ENCODE peak calls at places on chromosomes 13 and 19, in five cellular contexts. Q is pancreas, M is cardiac muscle cell, E is colonic mucosa, K is mucosa of descending colon. A is an unnamed sample.

GRCh38 chr13:112908342-112908741 is 60.7 kb upstream of the MCF2L start:
- DNase-seq in K (no peak), E (no peak), Q (no peak), M (no peak), A (no peak)

GRCh38 chr19:29277107-29277506 is 64.2 kb upstream of the UQCRFS1 start:
- DNase-seq in E (no peak), K (no peak), Q (no peak), M (peak), A (no peak)

GRCh38 chr19:10353793-10354391 is 14.5 kb upstream of the ICAM3 start:
- DNase-seq in Q (no peak), K (no peak), M (peak), E (no peak), A (peak)

GRCh38 chr13:24381539-24382265 is 72.3 kb downstream of the C1QTNF9 start:
- DNase-seq in E (no peak), M (peak), K (no peak), Q (no peak), A (no peak)

GRCh38 chr13:75219479-75220237 is 262.3 kb downstream of the TBC1D4 start:
- DNase-seq in E (peak), K (peak), Q (peak), M (peak), A (peak)

GRCh38 chr19:54478677-54479266 is 5.7 kb upstream of the CDC42EP5 start:
- DNase-seq in K (no peak), Q (no peak), M (peak), E (no peak), A (no peak)

GRCh38 chr13:36436811-36437210 is 4.5 kb downstream of the CCNA1 start:
- DNase-seq in Q (no peak), M (no peak), E (no peak), K (no peak), A (no peak)

GRCh38 chr13:27556109-27556508 is 64.2 kb downstream of the LNX2 start:
- DNase-seq in M (peak), E (no peak), Q (no peak), K (no peak), A (no peak)

GRCh38 chr13:114134111-114134943 is 1.9 kb upstream of the RASA3 start:
- DNase-seq in K (peak), M (no peak), Q (no peak), E (no peak), A (peak)

GRCh38 chr13:112342841-112343361 is 33.3 kb upstream of the SPACA7 start:
- DNase-seq in M (no peak), E (no peak), K (no peak), Q (no peak), A (no peak)

GRCh38 chr13:99408703-99409000 is 92.6 kb upstream of the TM9SF2 start:
- DNase-seq in Q (no peak), E (no peak), K (no peak), M (no peak), A (no peak)

GRCh38 chr19:45164577-45165335 is 4.0 kb upstream of the NKPD1 start:
- DNase-seq in M (peak), K (peak), E (peak), Q (peak), A (peak)

GRCh38 chr13:98055623-98056022 is 87.3 kb upstream of the FARP1 start:
- DNase-seq in E (no peak), K (no peak), Q (no peak), M (no peak), A (no peak)

GRCh38 chr13:110486061-110486780 is 75.3 kb downstream of the RAB20 start:
- DNase-seq in K (no peak), Q (no peak), E (no peak), M (no peak), A (no peak)

GRCh38 chr19:54266133-54266532 is 9.1 kb upstream of the LILRB5 start:
- DNase-seq in Q (peak), M (peak), K (no peak), E (peak), A (peak)

GRCh38 chr13:113946409-113947181 is 27.3 kb downstream of the C13orf46 start:
- DNase-seq in Q (peak), M (no peak), K (no peak), E (no peak), A (no peak)

GRCh38 chr13:69912576-69913074 is 195.0 kb upstream of the ATXN8OS start:
- DNase-seq in M (no peak), E (no peak), Q (no peak), K (no peak), A (peak)

GRCh38 chr13:38045278-38046048 is 175.9 kb upstream of the TRPC4 start:
- DNase-seq in Q (no peak), E (no peak), M (peak), K (no peak), A (peak)
- TF ChIP-seq CTCF in Q (no peak), E (no peak), M (peak), K (no peak), A (peak)

DNA sequence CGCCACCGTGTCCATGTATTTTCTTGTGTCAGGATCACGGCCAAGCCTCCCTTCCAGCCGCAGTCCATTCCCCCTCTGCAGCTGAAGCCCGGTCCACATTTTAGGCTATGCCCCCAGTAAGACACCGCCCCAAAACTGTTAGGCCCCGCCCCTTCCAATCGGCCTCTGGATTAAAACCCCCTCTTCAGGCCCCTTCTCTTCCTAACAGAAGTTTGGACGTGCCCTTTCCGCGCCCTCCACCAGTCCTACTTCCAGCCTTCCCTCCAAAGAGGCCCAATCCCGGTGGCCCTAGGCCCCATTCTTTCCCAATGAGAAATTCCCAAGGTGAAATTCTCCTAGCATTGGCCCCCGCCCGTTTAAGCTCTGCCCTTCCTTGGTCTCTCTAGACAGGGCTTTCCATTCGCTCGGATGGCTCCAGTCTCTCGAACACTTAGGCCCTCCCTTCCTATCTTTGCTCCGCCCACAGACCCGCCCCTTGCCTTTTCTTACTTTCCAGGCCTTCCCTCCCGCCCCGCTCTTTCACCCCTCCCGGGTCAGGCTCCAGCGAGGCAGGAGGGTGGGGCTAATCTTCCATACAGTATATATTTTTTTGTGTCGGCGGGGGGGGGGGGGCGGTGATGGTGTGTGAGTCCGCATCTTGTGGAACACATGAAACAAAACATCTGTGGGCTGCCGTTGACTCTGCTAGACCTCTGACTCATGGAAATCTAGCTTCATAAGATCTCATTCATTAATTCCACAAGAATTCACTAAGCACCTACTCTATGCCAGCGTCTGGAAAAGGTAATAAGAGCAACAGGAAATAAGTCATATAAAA is 13.6 kb downstream of the LTBP4 start:
- DNase-seq in E (peak), M (peak), K (peak), Q (no peak), A (no peak)
- H3K4me3 ChIP-seq in E (peak), M (peak), K (peak), Q (no peak), A (no peak)

GRCh38 chr13:80341771-80342271 is 895 bp upstream of the SPRY2 start:
- DNase-seq in Q (peak), E (peak), K (peak), M (peak), A (peak)
- TF ChIP-seq CTCF in Q (no peak), E (no peak), K (no peak), M (no peak), A (no peak)

GRCh38 chr19:34969721-34970120 is 5.7 kb upstream of the ZNF792 start:
- DNase-seq in M (no peak), K (no peak), E (peak), Q (no peak), A (no peak)

GRCh38 chr19:34963531-34964406 is at the start of gene ZNF792:
- DNase-seq in K (peak), Q (peak), M (peak), E (peak), A (peak)

GRCh38 chr19:34962945-34963530 is 991 bp downstream of the ZNF792 start:
- DNase-seq in K (no peak), M (no peak), E (peak), Q (no peak), A (no peak)

GRCh38 chr19:34964598-34964997 is 569 bp upstream of the ZNF792 start:
- DNase-seq in M (no peak), Q (no peak), E (no peak), K (no peak), A (no peak)

GRCh38 chr19:34967551-34967950 is 3.5 kb upstream of the ZNF792 start:
- DNase-seq in K (no peak), Q (no peak), M (no peak), E (no peak), A (no peak)
- H3K4me3 ChIP-seq in K (no peak), Q (no peak), M (no peak), E (no peak), A (no peak)

GRCh38 chr19:23762884-23763711 is 4.4 kb upstream of the ZNF681 start:
- DNase-seq in Q (peak), E (peak), M (peak), K (peak), A (no peak)

GRCh38 chr19:23762548-23762883 is 3.8 kb upstream of the ZNF681 start:
- DNase-seq in K (no peak), M (no peak), Q (no peak), E (no peak), A (no peak)

GRCh38 chr19:23758187-23759074 is at the start of gene ZNF681:
- DNase-seq in Q (peak), M (peak), E (peak), K (peak), A (peak)
- TF ChIP-seq CTCF in Q (no peak), M (peak), E (peak), K (no peak), A (no peak)

GRCh38 chr19:30450101-30450500 is 77.9 kb downstream of the ZNF536 start:
- DNase-seq in Q (no peak), K (no peak), M (peak), E (peak), A (no peak)

GRCh38 chr19:30449191-30449590 is 77.0 kb downstream of the ZNF536 start:
- DNase-seq in Q (no peak), K (no peak), E (no peak), M (no peak), A (no peak)

GRCh38 chr19:30448386-30449130 is 76.4 kb downstream of the ZNF536 start:
- DNase-seq in Q (no peak), E (no peak), M (no peak), K (no peak), A (no peak)

GRCh38 chr19:30449673-30450072 is 77.5 kb downstream of the ZNF536 start:
- DNase-seq in M (no peak), K (no peak), E (no peak), Q (no peak), A (no peak)

DNA sequence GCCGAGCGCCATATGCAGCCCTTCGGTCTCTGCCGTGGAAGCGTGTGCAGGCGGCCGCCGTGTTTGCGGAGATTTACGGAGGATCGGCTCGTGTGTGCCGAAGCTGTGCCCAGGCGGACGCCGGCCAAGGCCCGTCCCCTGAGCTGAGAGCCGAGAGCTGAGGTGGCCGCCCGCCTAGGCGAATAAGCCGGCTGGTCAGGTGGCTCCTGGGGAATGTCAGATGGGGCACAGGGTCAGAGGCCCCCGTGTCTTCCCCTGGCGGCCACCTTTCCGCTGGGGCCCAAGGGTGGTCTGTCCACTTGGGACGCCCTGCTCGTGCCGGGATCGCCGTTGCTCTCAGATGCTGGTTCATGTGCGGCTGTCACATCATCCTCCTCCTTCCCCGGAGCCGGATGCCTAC is 78.8 kb downstream of the ZNF536 start:
- DNase-seq in K (no peak), Q (no peak), M (no peak), E (no peak), A (no peak)
- H3K4me3 ChIP-seq in K (no peak), Q (no peak), M (no peak), E (no peak), A (no peak)

DNA sequence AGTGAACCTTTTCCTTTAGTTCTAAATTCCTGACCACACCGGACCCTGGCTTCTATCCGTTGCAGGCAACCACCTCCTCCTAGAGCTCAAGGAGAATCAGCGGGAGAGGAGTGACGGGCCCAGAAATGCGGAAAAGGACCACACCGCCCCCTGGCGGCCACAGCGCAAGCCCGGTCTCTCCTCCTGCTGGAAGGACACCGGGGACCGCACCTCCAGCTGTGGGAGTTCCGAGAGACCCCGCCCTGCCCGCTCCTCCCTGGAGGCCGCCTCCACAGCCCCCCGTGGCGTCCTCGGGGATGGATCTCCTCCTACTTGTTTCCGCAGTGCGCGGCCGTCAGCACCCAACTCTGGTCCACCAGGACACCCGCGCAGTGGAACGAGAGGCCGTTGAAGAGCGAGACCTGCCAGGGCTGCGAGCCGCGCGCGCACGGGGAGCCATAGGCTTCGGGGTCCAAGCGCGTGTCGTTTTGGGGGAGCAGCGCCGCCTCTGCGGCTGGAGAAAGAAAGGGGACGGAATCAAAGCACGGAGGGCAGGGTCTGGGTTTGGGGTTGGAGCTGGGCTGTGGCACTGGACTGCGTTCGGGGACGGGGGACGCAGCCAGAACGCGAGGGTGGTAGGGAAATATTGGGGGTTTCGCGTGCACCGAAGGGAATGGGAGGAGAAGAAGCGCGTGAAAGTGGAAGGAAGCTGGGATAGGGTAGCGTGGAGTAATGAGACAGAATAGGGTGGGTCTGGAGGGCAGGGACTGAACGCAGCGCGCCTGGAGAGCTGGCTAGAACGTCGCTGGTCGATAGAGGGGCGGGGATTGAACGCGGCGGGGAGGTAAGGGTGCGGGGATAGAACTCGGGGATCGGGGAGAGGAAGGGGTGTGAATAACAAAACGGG is 2.5 kb downstream of the KLK10 start:
- DNase-seq in Q (peak), M (peak), K (peak), E (no peak), A (peak)
- TF ChIP-seq CTCF in Q (peak), M (peak), K (peak), E (peak), A (peak)

GRCh38 chr13:102688306-102688973 is 6.4 kb downstream of the METTL21C start:
- DNase-seq in Q (no peak), E (no peak), M (no peak), K (no peak), A (no peak)

GRCh38 chr13:102693250-102693649 is 1.6 kb downstream of the METTL21C start:
- DNase-seq in M (no peak), Q (no peak), E (no peak), K (no peak), A (peak)

GRCh38 chr13:102693781-102694180 is 1.1 kb downstream of the METTL21C start:
- DNase-seq in K (no peak), Q (no peak), M (no peak), E (no peak), A (no peak)

GRCh38 chr13:102687520-102687919 is 7.3 kb downstream of the METTL21C start:
- DNase-seq in E (no peak), M (no peak), Q (no peak), K (no peak), A (no peak)

DNA sequence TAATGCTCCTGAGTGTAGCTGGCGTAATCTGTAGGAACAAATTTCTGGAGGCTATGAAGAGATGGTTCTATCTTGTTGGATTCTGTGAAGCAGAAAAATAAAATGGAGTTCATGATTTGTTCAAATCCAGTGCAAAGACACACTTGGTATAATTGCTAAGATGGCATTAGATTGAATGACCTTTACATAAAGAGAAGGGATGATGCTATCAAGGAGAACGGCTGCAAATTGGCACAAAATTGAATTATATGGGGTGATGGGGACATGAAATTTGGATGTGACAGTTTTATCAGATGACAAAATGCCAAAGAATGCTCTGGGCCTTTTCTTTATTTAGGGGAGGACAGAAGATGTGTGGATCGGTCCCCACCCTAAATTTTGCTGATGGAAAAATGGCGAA is 4.0 kb downstream of the METTL21C start:
- DNase-seq in Q (no peak), M (no peak), E (no peak), K (no peak), A (no peak)
- H3K4me3 ChIP-seq in Q (no peak), M (no peak), E (no peak), K (no peak), A (no peak)

GRCh38 chr19:1154731-1155351 is 19.2 kb downstream of the SBNO2 start:
- DNase-seq in E (peak), K (peak), Q (no peak), M (peak), A (no peak)
- TF ChIP-seq CTCF in E (no peak), K (no peak), Q (no peak), M (no peak), A (no peak)

GRCh38 chr19:41445575-41445974 is 2.6 kb downstream of the ERICH4 start:
- DNase-seq in Q (peak), M (no peak), E (no peak), K (no peak), A (no peak)
- H3K4me3 ChIP-seq in Q (no peak), M (no peak), E (no peak), K (no peak), A (no peak)

A was measured in WERI-Rb-1.